ENCODE peak calls at places on chromosomes 3 and 15, in seven cellular contexts. H is A549, R is T-helper 17 cell, I is NAMALWA, Z is smooth muscle cell of the brain vasculature, Y is foreskin fibroblast, U is activated T-cell treated with anti-CD3 and anti-CD28 coated beads for 1 hour. X is an unnamed sample.

GRCh38 chr15:67134577-67135492 is 69.4 kb downstream of the SMAD3 start:
- DNase-seq in H (no peak), R (no peak), I (no peak), Z (no peak), Y (no peak), U (no peak), X (no peak)

GRCh38 chr3:38131621-38132369 is 5.1 kb downstream of the ACAA1 start:
- DNase-seq in H (peak; percentile 53), R (no peak), I (peak; percentile 56), Z (no peak), Y (no peak), U (peak; percentile 12), X (no peak)

GRCh38 chr3:5197470-5198312 is 10.2 kb downstream of the EDEM1 start:
- DNase-seq in H (no peak), R (no peak), I (peak; percentile 92), Z (no peak), Y (no peak), U (no peak), X (peak; percentile 62)

GRCh38 chr3:35486295-35486694 is 153.0 kb upstream of the ARPP21 start:
- DNase-seq in H (no peak), R (no peak), I (no peak), Z (no peak), Y (no peak), U (no peak), X (no peak)

GRCh38 chr3:125683067-125683844 is 88.0 kb upstream of the OSBPL11 start:
- DNase-seq in H (no peak), R (no peak), I (no peak), Z (no peak), Y (no peak), U (no peak), X (no peak)

GRCh38 chr3:106355873-106356272 is 487.1 kb upstream of the CBLB start:
- DNase-seq in H (no peak), R (no peak), I (no peak), Z (no peak), Y (no peak), U (no peak), X (no peak)

GRCh38 chr15:60580650-60581415 is 101.9 kb upstream of the ICE2 start:
- DNase-seq in H (no peak), R (peak; percentile 42), I (no peak), Z (peak; percentile 78), Y (no peak), U (no peak), X (no peak)

GRCh38 chr3:44782891-44783290 is 21.3 kb downstream of the KIF15 start:
- DNase-seq in H (no peak), R (no peak), I (no peak), Z (no peak), Y (no peak), U (no peak), X (no peak)

GRCh38 chr15:28013480-28013879 is 85.6 kb downstream of the OCA2 start:
- DNase-seq in H (no peak), R (no peak), I (no peak), Z (no peak), Y (no peak), U (no peak), X (no peak)

GRCh38 chr3:80190051-80190450 is 422.3 kb upstream of the ROBO1 start:
- DNase-seq in H (peak; percentile 43), R (no peak), I (no peak), Z (peak; percentile 54), Y (peak; percentile 1), U (no peak), X (no peak)

GRCh38 chr3:13519392-13519791 is 29.5 kb upstream of the FBLN2 start:
- DNase-seq in H (no peak), R (no peak), I (no peak), Z (no peak), Y (no peak), U (no peak), X (no peak)

GRCh38 chr3:66598168-66598567 is 97.3 kb upstream of the LRIG1 start:
- DNase-seq in H (no peak), R (no peak), I (no peak), Z (no peak), Y (peak; percentile 53), U (no peak), X (no peak)

GRCh38 chr3:179653777-179654117 is 907 bp downstream of the USP13 start:
- DNase-seq in H (peak; percentile 31), R (no peak), I (no peak), Z (no peak), Y (no peak), U (no peak), X (no peak)